ENCODE peak calls at places on chromosome 4, in seven cellular contexts. N is HepG2, L is HCT116, M is K562, D is SK-N-SH, I is GM12878, P is H1. J is an unnamed sample.

GRCh38 chr4:116001291-116001690 is 887.9 kb upstream of the NDST4 start:
- DNase-seq in N (no peak), L (no peak), M (no peak), D (no peak), I (no peak), P (no peak), J (no peak)

GRCh38 chr4:70741872-70742271 is 20.1 kb downstream of the RUFY3 start:
- DNase-seq in N (no peak), L (no peak), M (no peak), D (no peak), I (no peak), P (no peak), J (no peak)

GRCh38 chr4:112895785-112896184 is 153.7 kb upstream of the ANK2 start:
- DNase-seq in N (no peak), L (no peak), M (no peak), D (no peak), I (peak; percentile 31), P (no peak), J (peak; percentile 54)

GRCh38 chr4:5887361-5888221 is 5.3 kb downstream of the CRMP1 start:
- DNase-seq in N (no peak), L (no peak), M (no peak), D (peak; percentile 84), I (no peak), P (peak; percentile 66), J (no peak)

GRCh38 chr4:68591204-68591603 is 15.1 kb upstream of the UGT2B17 start:
- DNase-seq in N (no peak), L (no peak), M (no peak), D (no peak), I (no peak), P (no peak), J (no peak)

GRCh38 chr4:1379801-1380331 is 26.4 kb downstream of the NKX1-1 start:
- DNase-seq in N (no peak), L (no peak), M (no peak), D (no peak), I (no peak), P (no peak), J (no peak)

GRCh38 chr4:144356941-144357381 is 216.4 kb upstream of the GYPA start:
- DNase-seq in N (no peak), L (no peak), M (no peak), D (no peak), I (no peak), P (no peak), J (no peak)

GRCh38 chr4:169282429-169283113 is 11.8 kb upstream of the SH3RF1 start:
- DNase-seq in N (no peak), L (no peak), M (no peak), D (no peak), I (no peak), P (no peak), J (no peak)

GRCh38 chr4:41156574-41156973 is 57.8 kb downstream of the APBB2 start:
- DNase-seq in N (no peak), L (peak; percentile 66), M (no peak), D (no peak), I (no peak), P (no peak), J (no peak)

GRCh38 chr4:119300388-119301131 is 21.4 kb downstream of the FABP2 start:
- DNase-seq in N (peak; percentile 96), L (peak; percentile 91), M (peak; percentile 87), D (peak; percentile 87), I (peak; percentile 80), P (peak; percentile 93), J (peak; percentile 74)

GRCh38 chr4:128512767-128513322 is 225.2 kb upstream of the PGRMC2 start:
- DNase-seq in N (no peak), L (no peak), M (no peak), D (no peak), I (no peak), P (no peak), J (no peak)

GRCh38 chr4:6992728-6993655 is 50.2 kb upstream of the TADA2B start:
- DNase-seq in N (no peak), L (no peak), M (no peak), D (peak; percentile 75), I (no peak), P (no peak), J (no peak)

GRCh38 chr4:22932326-22932725 is 239.6 kb downstream of the GBA3 start:
- DNase-seq in N (no peak), L (no peak), M (no peak), D (no peak), I (no peak), P (no peak), J (no peak)

GRCh38 chr4:96166806-96167205 is 326.9 kb downstream of the PDHA2 start:
- DNase-seq in N (no peak), L (no peak), M (no peak), D (no peak), I (no peak), P (no peak), J (no peak)

GRCh38 chr4:174230680-174231079 is 52.8 kb downstream of the FBXO8 start:
- DNase-seq in N (no peak), L (no peak), M (no peak), D (no peak), I (no peak), P (no peak), J (no peak)

GRCh38 chr4:111681751-111682150 is 463.5 kb upstream of the FAM241A start:
- DNase-seq in N (no peak), L (no peak), M (no peak), D (no peak), I (no peak), P (no peak), J (no peak)

GRCh38 chr4:41137879-41138278 is 76.5 kb downstream of the APBB2 start:
- DNase-seq in N (no peak), L (no peak), M (no peak), D (no peak), I (no peak), P (no peak), J (no peak)

GRCh38 chr4:24887881-24888430 is 24.9 kb downstream of the CCDC149 start:
- DNase-seq in N (no peak), L (no peak), M (no peak), D (no peak), I (no peak), P (no peak), J (no peak)

GRCh38 chr4:10606483-10607155 is 77.9 kb downstream of the CLNK start:
- DNase-seq in N (no peak), L (no peak), M (no peak), D (no peak), I (no peak), P (no peak), J (no peak)

GRCh38 chr4:124945422-124945821 is 232.9 kb upstream of the ANKRD50 start:
- DNase-seq in N (no peak), L (no peak), M (no peak), D (no peak), I (no peak), P (no peak), J (no peak)

GRCh38 chr4:74386159-74386558 is 21.2 kb downstream of the EREG start:
- DNase-seq in N (no peak), L (no peak), M (no peak), D (no peak), I (no peak), P (no peak), J (no peak)

GRCh38 chr4:10584042-10584441 is 100.5 kb downstream of the CLNK start:
- DNase-seq in N (peak; percentile 6), L (no peak), M (no peak), D (no peak), I (peak; percentile 49), P (no peak), J (no peak)

GRCh38 chr4:187999406-187999932 is 3.9 kb downstream of the ZFP42 start:
- DNase-seq in N (no peak), L (no peak), M (no peak), D (no peak), I (no peak), P (peak; percentile 16), J (no peak)

GRCh38 chr4:112431158-112431557 is 84.8 kb downstream of the NEUROG2 start:
- DNase-seq in N (no peak), L (no peak), M (no peak), D (no peak), I (no peak), P (no peak), J (no peak)

GRCh38 chr4:105896461-105896939 is 1.2 kb downstream of the NPNT start:
- DNase-seq in N (no peak), L (no peak), M (no peak), D (no peak), I (no peak), P (no peak), J (no peak)

GRCh38 chr4:84482564-84483563 is 16.2 kb downstream of the NKX6-1 start:
- DNase-seq in N (no peak), L (no peak), M (no peak), D (peak; percentile 44), I (no peak), P (peak; percentile 97), J (no peak)

GRCh38 chr4:161767116-161767515 is 396.7 kb downstream of the FSTL5 start:
- DNase-seq in N (no peak), L (no peak), M (no peak), D (no peak), I (no peak), P (no peak), J (no peak)

GRCh38 chr4:150884625-150885024 is 130.5 kb downstream of the LRBA start:
- DNase-seq in N (no peak), L (no peak), M (no peak), D (no peak), I (no peak), P (no peak), J (no peak)
- H3K9ac ChIP-seq in N (no peak overlapping the region), L (no peak overlapping the region), M (no peak overlapping the region), D (no peak overlapping the region), I (no peak overlapping the region), P (no peak overlapping the region), J (no peak overlapping the region)

GRCh38 chr4:8405516-8405875 is 35.0 kb downstream of the ACOX3 start:
- DNase-seq in N (no peak), L (no peak), M (no peak), D (no peak), I (no peak), P (no peak), J (no peak)
- TF ChIP-seq YY1 in N (no peak), L (no peak), M (no peak), D (no peak), I (no peak), P (no peak), J (no peak)

DNA sequence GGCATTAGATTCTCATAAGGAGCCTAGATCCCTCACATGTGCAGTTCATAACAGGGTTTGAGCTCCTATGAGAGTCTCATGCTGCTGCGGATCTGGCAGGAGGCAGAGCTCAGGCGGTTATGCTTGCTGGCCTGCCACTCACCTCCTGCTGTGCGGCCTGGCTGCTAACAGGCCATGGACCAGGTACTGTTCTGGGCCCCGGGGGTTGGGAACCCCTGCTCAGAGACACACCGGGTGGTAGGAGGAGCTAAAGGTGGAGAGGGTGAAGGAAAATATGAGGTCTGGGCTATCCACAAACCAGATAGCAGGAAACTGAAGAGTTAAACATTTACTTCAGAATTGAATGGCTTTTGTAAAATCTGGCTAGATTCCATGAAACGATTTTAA is 5.9 kb upstream of the F11 start:
- DNase-seq in N (peak; percentile 60), L (no peak), M (no peak), D (no peak), I (no peak), P (no peak), J (no peak)
- H3K9ac ChIP-seq in N (peak overlapping the region; percentile 55), L (no peak overlapping the region), M (no peak overlapping the region), D (no peak overlapping the region), I (no peak overlapping the region), P (no peak overlapping the region), J (no peak overlapping the region)

DNA sequence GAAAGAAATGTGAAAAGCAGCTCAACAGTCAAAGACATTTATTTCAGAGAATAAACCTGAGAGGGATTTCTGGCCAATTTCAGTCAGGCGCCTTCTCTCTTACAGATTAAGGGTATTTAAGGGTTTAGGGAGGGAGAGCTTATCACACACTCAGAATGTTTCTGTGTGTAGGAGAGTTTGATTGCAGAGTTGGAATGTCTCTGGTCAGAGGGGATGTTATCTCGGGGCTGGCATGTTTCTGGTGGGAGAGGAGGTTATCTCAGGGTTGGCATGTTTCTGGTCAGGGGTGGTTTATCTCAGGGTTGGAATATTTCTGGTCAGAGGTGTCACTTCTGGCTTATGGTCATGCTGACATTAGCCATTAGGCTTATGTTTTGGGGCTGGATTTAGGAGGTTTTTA is 1920.5 kb upstream of the PCDH7 start:
- DNase-seq in N (no peak), L (no peak), M (no peak), D (no peak), I (no peak), P (no peak), J (no peak)
- TF ChIP-seq YY1 in N (no peak), L (no peak), M (no peak), D (no peak), I (no peak), P (no peak), J (no peak)

J was measured in NT2/D1.